ENCODE peak calls at places on chromosomes 2 and 18, in four cellular contexts. J is neural progenitor cell, O is heart right ventricle, P is mammary epithelial cell. I is an unnamed sample.

GRCh38 chr2:181911830-181912229 is 20.3 kb downstream of the ITPRID2 start:
- DNase-seq in J (no peak), O (no peak), P (no peak), I (no peak)

GRCh38 chr2:38465789-38466127 is 88.7 kb upstream of the ATL2 start:
- DNase-seq in J (peak), O (peak), P (peak), I (no peak)

GRCh38 chr2:217363470-217363869 is 503.6 kb upstream of the TNP1 start:
- DNase-seq in J (no peak), O (no peak), P (no peak), I (no peak)

GRCh38 chr2:109736177-109736827 is 57.8 kb upstream of the RGPD5 start:
- DNase-seq in J (peak), O (peak), P (peak), I (no peak)

GRCh38 chr2:200702646-200703118 is 109.0 kb upstream of the BZW1 start:
- DNase-seq in J (no peak), O (no peak), P (peak), I (no peak)

GRCh38 chr18:79476918-79477685 is 81.4 kb downstream of the NFATC1 start:
- DNase-seq in J (no peak), O (no peak), P (peak), I (no peak)

GRCh38 chr18:4510709-4511108 is 55.6 kb upstream of the DLGAP1 start:
- DNase-seq in J (no peak), O (no peak), P (peak), I (no peak)

GRCh38 chr2:74845991-74846390 is 12.1 kb downstream of the HK2 start:
- DNase-seq in J (no peak), O (no peak), P (no peak), I (no peak)

GRCh38 chr18:14922031-14922430 is 174.1 kb downstream of the ANKRD30B start:
- DNase-seq in J (no peak), O (no peak), P (no peak), I (no peak)

GRCh38 chr2:8622199-8622911 is 59.5 kb upstream of the ID2 start:
- DNase-seq in J (no peak), O (no peak), P (no peak), I (no peak)

GRCh38 chr2:42303252-42303651 is 57.8 kb downstream of the COX7A2L start:
- DNase-seq in J (no peak), O (no peak), P (no peak), I (no peak)

GRCh38 chr2:73268831-73269685 is 15.2 kb downstream of the FBXO41 start:
- DNase-seq in J (peak), O (no peak), P (peak), I (no peak)

GRCh38 chr2:209413615-209414014 is 10.2 kb upstream of the MAP2 start:
- DNase-seq in J (no peak), O (no peak), P (no peak), I (no peak)

DNA sequence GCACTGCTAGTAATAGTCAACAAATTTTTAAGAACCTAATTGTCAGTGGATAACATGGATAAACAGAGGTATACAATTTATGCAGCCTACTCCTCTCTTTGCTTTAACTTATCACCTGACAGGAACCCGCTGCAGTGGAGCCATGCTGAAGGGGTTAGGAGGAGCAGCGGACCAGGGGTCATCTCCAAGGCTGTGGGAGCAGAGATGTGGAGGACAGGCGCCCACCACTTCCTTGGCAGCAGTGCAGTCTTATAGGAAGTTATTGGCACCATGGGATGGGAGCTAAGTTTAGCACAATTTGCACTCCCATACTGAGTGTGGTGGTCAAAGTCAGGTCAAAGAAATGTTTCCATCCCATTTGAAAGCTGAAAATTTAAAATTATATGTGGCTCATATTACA is 35.6 kb downstream of the HDLBP start:
- DNase-seq in J (no peak), O (no peak), P (no peak), I (no peak)
- H3K27ac ChIP-seq in J (no peak), O (no peak), P (no peak), I (no peak)

DNA sequence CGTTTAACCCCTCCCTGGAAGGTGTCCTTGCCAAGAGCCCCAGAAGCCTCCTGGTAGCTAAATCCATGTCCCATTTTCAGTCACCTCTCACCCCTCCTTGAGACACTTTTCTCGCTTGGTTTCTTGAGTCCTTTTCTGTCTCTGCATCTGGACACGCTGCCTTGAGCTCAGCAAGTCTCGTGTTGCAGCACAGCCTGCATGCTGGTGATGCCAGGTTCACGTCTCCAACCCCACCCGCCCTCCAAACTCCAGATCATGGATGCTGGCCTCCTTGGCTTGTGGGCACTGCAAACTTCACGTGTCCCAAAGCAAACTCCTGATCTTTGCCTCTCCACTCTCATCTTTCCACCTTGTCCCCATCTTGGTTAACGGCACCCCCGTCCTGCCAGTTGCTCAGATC is 39.3 kb downstream of the CENPO start:
- DNase-seq in J (peak), O (no peak), P (no peak), I (no peak)
- H3K27ac ChIP-seq in J (peak), O (no peak), P (no peak), I (no peak)

GRCh38 chr2:151030663-151031230 is 230.9 kb downstream of the RBM43 start:
- DNase-seq in J (no peak), O (no peak), P (no peak), I (no peak)

GRCh38 chr2:151028691-151029176 is 232.9 kb downstream of the RBM43 start:
- DNase-seq in J (no peak), O (no peak), P (no peak), I (no peak)

GRCh38 chr2:151032741-151033152 is 228.9 kb downstream of the RBM43 start:
- DNase-seq in J (no peak), O (no peak), P (peak), I (peak)

GRCh38 chr2:151027147-151027546 is 234.5 kb downstream of the RBM43 start:
- DNase-seq in J (no peak), O (no peak), P (no peak), I (no peak)

GRCh38 chr2:151029406-151030157 is 232.1 kb downstream of the RBM43 start:
- DNase-seq in J (no peak), O (no peak), P (no peak), I (no peak)
- H3K27ac ChIP-seq in J (no peak), O (no peak), P (no peak), I (no peak)

DNA sequence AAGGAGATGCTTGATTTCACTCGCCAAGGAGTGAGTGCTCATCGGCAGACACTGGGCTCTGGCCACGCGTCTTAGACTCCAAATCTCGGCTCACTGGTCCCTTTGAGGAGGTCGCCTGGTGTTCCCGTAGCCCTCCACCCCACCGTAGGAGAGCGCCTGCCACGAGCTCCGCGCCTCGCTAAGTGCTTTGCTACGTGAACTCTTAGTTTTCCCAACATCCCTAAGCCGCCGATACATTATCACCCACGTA is 805 bp upstream of the LIPG start:
- DNase-seq in J (no peak), O (no peak), P (no peak), I (no peak)
- H3K27ac ChIP-seq in J (no peak), O (no peak), P (peak), I (peak)

GRCh38 chr18:48455555-48456478 is 46.6 kb upstream of the ZBTB7C start:
- DNase-seq in J (no peak), O (no peak), P (peak), I (peak)
- H3K27ac ChIP-seq in J (no peak), O (no peak), P (peak), I (peak)

GRCh38 chr2:234611209-234611608 is 114.3 kb upstream of the ARL4C start:
- DNase-seq in J (no peak), O (no peak), P (no peak), I (no peak)
- H3K27ac ChIP-seq in J (no peak), O (no peak), P (no peak), I (no peak)

DNA sequence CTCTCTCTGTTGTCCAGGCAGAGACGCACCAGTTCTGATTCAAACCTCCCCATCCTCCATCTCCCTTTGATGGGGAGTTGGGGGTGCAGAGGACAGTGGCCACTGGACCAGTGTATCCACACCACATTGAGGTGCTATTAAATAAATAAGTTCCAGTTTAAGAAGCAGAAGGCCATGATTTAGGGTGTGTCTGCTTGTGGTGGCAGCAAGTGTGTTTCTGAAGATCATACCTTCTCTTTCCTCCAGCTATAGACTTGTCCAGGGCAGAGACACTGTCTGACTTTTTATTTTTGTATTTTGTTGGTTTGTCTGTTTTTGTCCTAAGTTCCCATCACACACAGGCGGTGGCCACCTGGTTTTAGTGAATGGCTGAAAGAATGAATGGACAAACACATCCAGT is 16.5 kb upstream of the INO80C start:
- DNase-seq in J (no peak), O (no peak), P (no peak), I (no peak)
- H3K27ac ChIP-seq in J (no peak), O (no peak), P (no peak), I (peak)

DNA sequence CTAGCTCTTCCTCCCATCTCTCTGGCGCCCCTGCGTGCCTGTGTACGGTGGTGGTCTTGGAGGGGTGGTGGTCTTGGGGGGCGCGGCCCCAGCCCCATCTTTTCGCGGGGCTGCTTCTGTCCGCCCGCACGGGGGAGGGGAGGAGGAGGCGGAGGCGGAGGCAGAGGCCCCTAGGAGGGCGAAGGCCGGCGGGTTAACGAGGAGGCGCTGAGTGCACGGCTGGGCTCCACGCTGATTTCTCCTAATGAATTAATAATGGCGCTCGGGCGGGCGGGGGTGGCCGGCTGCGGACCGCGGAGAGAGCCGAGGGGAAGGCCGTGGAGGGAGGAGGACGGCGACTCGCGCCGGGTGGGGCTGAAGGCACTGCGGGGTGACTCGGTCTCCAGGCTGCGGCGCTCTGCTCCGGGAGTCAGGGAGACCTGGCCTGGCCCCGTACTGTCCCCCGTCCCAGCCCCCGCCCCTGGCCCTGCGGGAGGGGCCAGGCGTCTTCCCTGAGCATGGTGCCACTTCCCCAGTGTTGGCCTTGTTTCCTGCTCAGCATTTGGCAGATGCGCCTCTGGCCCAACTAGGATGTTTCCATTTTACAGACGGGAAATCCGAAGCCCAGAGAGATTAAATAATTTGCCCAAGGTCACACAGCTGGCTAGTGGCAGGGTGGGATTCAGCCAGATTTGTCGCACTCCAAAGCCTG is 6.0 kb downstream of the GAREM2 start:
- DNase-seq in J (peak), O (no peak), P (no peak), I (no peak)
- H3K27ac ChIP-seq in J (no peak), O (peak), P (no peak), I (no peak)

GRCh38 chr18:46099463-46099862 is 1.4 kb upstream of the ATP5F1A start:
- DNase-seq in J (no peak), O (no peak), P (no peak), I (no peak)
- H3K27ac ChIP-seq in J (no peak), O (no peak), P (no peak), I (no peak)

I was measured in epithelial cell of prostate.